ENCODE peak calls at places on chromosomes 12 and 14, in five cellular contexts. One of them, this sample, is unnamed.

GRCh38 chr14:68363841-68364711 is 428.8 kb downstream of the ZFP36L1 start:
- DNase-seq in CD8-positive, alpha-beta T cell: no peak
- DNase-seq in BE2C: no peak
- DNase-seq in tibial artery: peak; percentile 62
- DNase-seq in PC-3: no peak
- DNase-seq in this sample: peak; percentile 88

GRCh38 chr12:63869656-63870055 is 25.2 kb downstream of the SRGAP1 start:
- DNase-seq in PC-3: peak; percentile 44
- DNase-seq in tibial artery: no peak
- DNase-seq in CD8-positive, alpha-beta T cell: no peak
- DNase-seq in BE2C: no peak
- DNase-seq in this sample: no peak

GRCh38 chr14:51248041-51248987 is 8.3 kb downstream of the TMX1 start:
- DNase-seq in PC-3: no peak
- DNase-seq in CD8-positive, alpha-beta T cell: no peak
- DNase-seq in BE2C: no peak
- DNase-seq in tibial artery: no peak
- DNase-seq in this sample: peak; percentile 81

GRCh38 chr12:10673660-10674384 is at the start of gene STYK1:
- DNase-seq in CD8-positive, alpha-beta T cell: peak; percentile 76
- DNase-seq in BE2C: peak; percentile 20
- DNase-seq in tibial artery: peak; percentile 27
- DNase-seq in PC-3: peak; percentile 89
- DNase-seq in this sample: peak; percentile 79

GRCh38 chr12:102463659-102464249 is 16.6 kb downstream of the IGF1 start:
- DNase-seq in tibial artery: no peak
- DNase-seq in BE2C: no peak
- DNase-seq in PC-3: no peak
- DNase-seq in CD8-positive, alpha-beta T cell: no peak
- DNase-seq in this sample: no peak

GRCh38 chr14:99589651-99590530 is 14.1 kb downstream of the CCDC85C start:
- DNase-seq in tibial artery: no peak
- DNase-seq in PC-3: no peak
- DNase-seq in CD8-positive, alpha-beta T cell: no peak
- DNase-seq in BE2C: no peak
- DNase-seq in this sample: no peak

GRCh38 chr12:40999212-40999611 is 188.9 kb upstream of the PDZRN4 start:
- DNase-seq in tibial artery: no peak
- DNase-seq in BE2C: no peak
- DNase-seq in PC-3: no peak
- DNase-seq in CD8-positive, alpha-beta T cell: no peak
- DNase-seq in this sample: no peak

GRCh38 chr12:87140257-87140656 is 884.1 kb upstream of the MGAT4C start:
- DNase-seq in CD8-positive, alpha-beta T cell: no peak
- DNase-seq in BE2C: no peak
- DNase-seq in PC-3: no peak
- DNase-seq in tibial artery: no peak
- DNase-seq in this sample: no peak

GRCh38 chr12:129911437-129912049 is 7.7 kb upstream of the TMEM132D start:
- DNase-seq in BE2C: peak; percentile 48
- DNase-seq in tibial artery: no peak
- DNase-seq in CD8-positive, alpha-beta T cell: no peak
- DNase-seq in PC-3: peak; percentile 40
- DNase-seq in this sample: peak; percentile 61

GRCh38 chr14:93987376-93987775 is 9.7 kb upstream of the CCDC197 start:
- DNase-seq in PC-3: no peak
- DNase-seq in BE2C: no peak
- DNase-seq in CD8-positive, alpha-beta T cell: no peak
- DNase-seq in tibial artery: no peak
- DNase-seq in this sample: no peak

GRCh38 chr12:72390146-72390545 is 118.0 kb downstream of the TRHDE start:
- DNase-seq in CD8-positive, alpha-beta T cell: no peak
- DNase-seq in BE2C: no peak
- DNase-seq in tibial artery: no peak
- DNase-seq in PC-3: no peak
- DNase-seq in this sample: no peak

GRCh38 chr14:24605435-24606190 is 3.9 kb downstream of the GZMH start:
- DNase-seq in BE2C: peak; percentile 43
- DNase-seq in PC-3: peak; percentile 46
- DNase-seq in CD8-positive, alpha-beta T cell: peak; percentile 68
- DNase-seq in tibial artery: no peak
- DNase-seq in this sample: peak; percentile 25

GRCh38 chr12:43282106-43282505 is 269.9 kb downstream of the ADAMTS20 start:
- DNase-seq in BE2C: no peak
- DNase-seq in tibial artery: no peak
- DNase-seq in CD8-positive, alpha-beta T cell: no peak
- DNase-seq in PC-3: peak; percentile 58
- DNase-seq in this sample: no peak

GRCh38 chr12:6370576-6370935 is 4.8 kb downstream of the SCNN1A start:
- DNase-seq in CD8-positive, alpha-beta T cell: no peak
- DNase-seq in BE2C: no peak
- DNase-seq in PC-3: no peak
- DNase-seq in tibial artery: no peak
- DNase-seq in this sample: no peak

GRCh38 chr12:50589650-50590435 is 85.1 kb downstream of the DIP2B start:
- DNase-seq in CD8-positive, alpha-beta T cell: no peak
- DNase-seq in tibial artery: no peak
- DNase-seq in PC-3: peak; percentile 87
- DNase-seq in BE2C: peak; percentile 21
- DNase-seq in this sample: no peak

GRCh38 chr14:28121512-28122297 is 644.9 kb upstream of the FOXG1 start:
- DNase-seq in BE2C: no peak
- DNase-seq in tibial artery: no peak
- DNase-seq in CD8-positive, alpha-beta T cell: no peak
- DNase-seq in PC-3: no peak
- DNase-seq in this sample: no peak

GRCh38 chr12:92827836-92828431 is 101.2 kb downstream of the EEA1 start:
- DNase-seq in BE2C: peak; percentile 40
- DNase-seq in PC-3: peak; percentile 72
- DNase-seq in tibial artery: no peak
- DNase-seq in CD8-positive, alpha-beta T cell: peak; percentile 24
- DNase-seq in this sample: peak; percentile 30

GRCh38 chr14:82067221-82067620 is 533.6 kb upstream of the SEL1L start:
- DNase-seq in PC-3: no peak
- DNase-seq in CD8-positive, alpha-beta T cell: no peak
- DNase-seq in tibial artery: no peak
- DNase-seq in BE2C: no peak
- DNase-seq in this sample: no peak

DNA sequence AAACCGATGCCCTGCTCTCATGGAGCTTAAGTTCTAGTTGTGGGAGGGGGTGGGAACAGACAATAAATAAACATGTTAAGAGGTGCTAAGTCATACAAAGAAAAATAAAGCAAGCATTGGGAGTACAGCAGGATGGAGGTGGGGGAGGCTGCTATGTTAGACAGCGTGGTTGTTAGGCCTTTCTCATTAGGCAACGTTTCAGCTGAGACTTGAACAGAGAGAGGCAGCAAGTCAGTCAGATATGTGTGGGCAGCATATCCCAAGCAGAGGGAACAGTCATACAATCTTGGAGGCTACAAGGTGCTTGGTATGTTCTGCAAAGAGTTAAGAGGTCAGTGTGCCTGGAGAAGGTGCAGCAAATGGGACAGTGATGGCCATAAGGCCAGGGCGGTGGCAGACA is 97.7 kb upstream of the CCDC196 start:
- DNase-seq in PC-3: no peak
- DNase-seq in tibial artery: no peak
- DNase-seq in BE2C: no peak
- DNase-seq in CD8-positive, alpha-beta T cell: no peak
- DNase-seq in this sample: no peak
- H3K4me3 ChIP-seq in PC-3: no peak overlapping the region
- H3K4me3 ChIP-seq in tibial artery: no peak overlapping the region
- H3K4me3 ChIP-seq in BE2C: no peak overlapping the region
- H3K4me3 ChIP-seq in CD8-positive, alpha-beta T cell: no peak overlapping the region
- H3K4me3 ChIP-seq in this sample: no peak overlapping the region

GRCh38 chr12:65121049-65121955 is at the start of gene WIF1:
- DNase-seq in CD8-positive, alpha-beta T cell: no peak
- DNase-seq in PC-3: peak; percentile 10
- DNase-seq in BE2C: peak; percentile 31
- DNase-seq in tibial artery: no peak
- DNase-seq in this sample: peak; percentile 56
- TF ChIP-seq CTCF in CD8-positive, alpha-beta T cell: peak; percentile 27
- TF ChIP-seq CTCF in PC-3: peak; percentile 52
- TF ChIP-seq CTCF in BE2C: peak; percentile 31
- TF ChIP-seq CTCF in tibial artery: no peak
- TF ChIP-seq CTCF in this sample: peak; percentile 81

GRCh38 chr12:132105467-132105866 is 38.7 kb downstream of the DDX51 start:
- DNase-seq in CD8-positive, alpha-beta T cell: no peak
- DNase-seq in PC-3: no peak
- DNase-seq in tibial artery: no peak
- DNase-seq in BE2C: no peak
- DNase-seq in this sample: no peak
- H3K27me3 ChIP-seq in CD8-positive, alpha-beta T cell: no peaks in the 10 kb centered on the region
- H3K27me3 ChIP-seq in PC-3: no peaks in the 10 kb centered on the region
- H3K27me3 ChIP-seq in tibial artery: no peaks in the 10 kb centered on the region
- H3K27me3 ChIP-seq in BE2C: no peaks in the 10 kb centered on the region
- H3K27me3 ChIP-seq in this sample: no peaks in the 10 kb centered on the region

GRCh38 chr12:46367351-46368029 is 5.1 kb downstream of the SLC38A2 start:
- DNase-seq in PC-3: peak; percentile 41
- DNase-seq in CD8-positive, alpha-beta T cell: no peak
- DNase-seq in tibial artery: no peak
- DNase-seq in BE2C: no peak
- DNase-seq in this sample: no peak

GRCh38 chr12:46365951-46366379 is 6.6 kb downstream of the SLC38A2 start:
- DNase-seq in BE2C: no peak
- DNase-seq in PC-3: peak; percentile 53
- DNase-seq in tibial artery: no peak
- DNase-seq in CD8-positive, alpha-beta T cell: no peak
- DNase-seq in this sample: no peak

GRCh38 chr12:46368138-46368537 is 4.4 kb downstream of the SLC38A2 start:
- DNase-seq in CD8-positive, alpha-beta T cell: no peak
- DNase-seq in tibial artery: no peak
- DNase-seq in PC-3: no peak
- DNase-seq in BE2C: no peak
- DNase-seq in this sample: no peak

GRCh38 chr12:46364777-46365580 is 7.6 kb downstream of the SLC38A2 start:
- DNase-seq in tibial artery: peak; percentile 67
- DNase-seq in PC-3: peak; percentile 89
- DNase-seq in BE2C: no peak
- DNase-seq in CD8-positive, alpha-beta T cell: no peak
- DNase-seq in this sample: no peak

GRCh38 chr12:46366771-46367170 is 5.8 kb downstream of the SLC38A2 start:
- DNase-seq in tibial artery: no peak
- DNase-seq in PC-3: no peak
- DNase-seq in CD8-positive, alpha-beta T cell: no peak
- DNase-seq in BE2C: no peak
- DNase-seq in this sample: no peak
- H3K4me3 ChIP-seq in tibial artery: peak overlapping the region; percentile 88
- H3K4me3 ChIP-seq in PC-3: peak overlapping the region; percentile 83
- H3K4me3 ChIP-seq in CD8-positive, alpha-beta T cell: no peak overlapping the region
- H3K4me3 ChIP-seq in BE2C: no peak overlapping the region
- H3K4me3 ChIP-seq in this sample: no peak overlapping the region

DNA sequence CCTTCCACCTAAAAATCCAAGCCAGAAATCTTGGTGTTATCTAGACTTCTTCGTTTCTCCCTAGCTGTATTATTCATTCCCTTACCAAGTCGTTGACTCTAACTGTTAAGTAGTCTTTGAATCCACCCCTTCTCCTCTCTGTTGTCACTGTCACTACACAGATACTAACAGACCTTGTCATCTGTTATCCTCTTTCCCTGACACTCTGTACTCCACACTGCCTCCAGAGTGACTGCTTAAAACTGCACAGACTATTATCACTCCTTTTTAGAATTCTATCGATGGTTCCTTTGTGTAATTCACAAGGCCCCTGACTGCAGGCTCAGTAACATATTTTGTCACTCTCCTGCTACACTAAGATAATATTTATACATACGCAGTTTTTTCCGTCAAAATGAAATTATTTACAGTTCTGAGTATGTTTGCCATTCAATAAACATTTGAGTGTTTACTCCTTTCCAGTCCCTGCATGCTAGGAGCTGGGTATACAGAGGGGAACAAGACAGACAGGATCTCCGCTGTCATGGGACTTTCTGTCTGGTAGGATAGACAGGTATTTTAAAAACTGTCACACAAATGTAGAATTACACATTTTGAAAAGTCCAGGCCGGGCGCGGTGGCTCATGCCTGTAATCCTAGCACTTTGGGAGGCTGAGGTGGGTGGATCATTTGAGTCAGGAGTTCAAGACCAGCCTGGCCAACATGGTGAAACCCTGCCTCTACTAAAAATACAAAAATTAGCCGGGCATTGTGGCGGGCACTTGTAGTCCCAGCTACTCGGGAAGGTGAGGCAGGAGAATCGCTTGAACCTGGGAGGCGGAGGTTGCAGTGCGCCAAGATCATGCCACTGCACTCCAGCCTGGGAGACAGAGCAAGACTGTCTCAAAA is 3.8 kb downstream of the MARS1 start:
- DNase-seq in CD8-positive, alpha-beta T cell: no peak
- DNase-seq in BE2C: no peak
- DNase-seq in tibial artery: no peak
- DNase-seq in PC-3: peak; percentile 28
- DNase-seq in this sample: no peak
- TF ChIP-seq CTCF in CD8-positive, alpha-beta T cell: no peak
- TF ChIP-seq CTCF in BE2C: peak; percentile 42
- TF ChIP-seq CTCF in tibial artery: no peak
- TF ChIP-seq CTCF in PC-3: peak; percentile 48
- TF ChIP-seq CTCF in this sample: peak; percentile 52

DNA sequence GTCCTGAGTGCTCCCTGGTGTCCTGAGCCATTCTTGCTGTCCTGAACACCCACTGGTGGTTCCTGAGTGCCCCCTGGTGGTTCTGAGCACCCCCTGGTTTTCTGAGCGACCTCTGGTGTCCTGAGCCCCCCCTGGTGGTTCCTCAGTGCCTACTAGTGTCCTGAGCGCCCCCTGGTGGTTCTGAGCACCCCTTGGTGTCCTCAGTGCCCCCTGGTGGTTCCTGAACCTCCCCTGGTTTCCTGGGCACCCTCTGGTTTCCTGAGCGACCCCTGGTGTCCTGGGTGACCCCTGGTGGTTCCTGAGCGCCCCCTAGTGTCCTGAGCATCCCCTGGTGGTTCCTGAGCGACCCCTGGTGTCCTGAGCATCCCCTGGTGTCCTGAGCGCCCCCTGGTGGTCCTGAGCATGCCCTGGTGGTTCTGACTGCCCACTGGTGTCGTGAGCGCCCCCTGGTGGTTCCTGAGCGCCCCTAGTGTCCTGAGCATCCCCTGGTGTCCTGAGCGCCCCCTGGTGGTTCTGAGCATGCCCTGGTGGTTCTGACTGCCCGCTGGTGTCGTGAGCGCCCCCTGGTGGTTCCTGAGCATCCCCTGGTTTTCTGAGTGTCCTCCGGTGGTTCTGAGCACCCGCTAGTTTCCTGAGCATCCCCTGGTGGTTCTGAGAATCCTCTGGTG is 473.1 kb downstream of the TMEM121 start:
- DNase-seq in BE2C: peak; percentile 83
- DNase-seq in CD8-positive, alpha-beta T cell: peak; percentile 44
- DNase-seq in tibial artery: no peak
- DNase-seq in PC-3: no peak
- DNase-seq in this sample: peak; percentile 56
- H3K27me3 ChIP-seq in BE2C: no peaks in the 10 kb centered on the region
- H3K27me3 ChIP-seq in CD8-positive, alpha-beta T cell: no peaks in the 10 kb centered on the region
- H3K27me3 ChIP-seq in tibial artery: no peaks in the 10 kb centered on the region
- H3K27me3 ChIP-seq in PC-3: no peaks in the 10 kb centered on the region
- H3K27me3 ChIP-seq in this sample: peaks cover 4% of the 10 kb centered on the region

DNA sequence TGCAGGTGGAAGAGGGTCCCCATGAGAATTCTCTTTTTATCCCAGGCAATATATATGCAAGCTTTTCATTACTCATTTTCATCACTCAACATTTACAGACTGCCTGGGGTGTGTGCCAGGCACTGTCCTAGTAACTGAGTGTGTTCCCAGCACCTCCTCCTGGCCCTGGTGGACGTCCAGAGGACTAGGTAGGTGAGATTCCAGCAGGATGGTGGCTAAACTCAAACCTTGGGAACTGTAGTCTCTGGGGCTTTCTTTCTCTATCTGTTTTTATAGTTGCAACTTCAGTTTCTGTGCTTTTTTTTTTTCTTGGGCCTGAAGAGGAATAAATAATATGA is 63.8 kb downstream of the SUSD6 start:
- DNase-seq in tibial artery: no peak
- DNase-seq in CD8-positive, alpha-beta T cell: no peak
- DNase-seq in BE2C: no peak
- DNase-seq in PC-3: no peak
- DNase-seq in this sample: no peak
- H3K4me3 ChIP-seq in tibial artery: no peak overlapping the region
- H3K4me3 ChIP-seq in CD8-positive, alpha-beta T cell: no peak overlapping the region
- H3K4me3 ChIP-seq in BE2C: no peak overlapping the region
- H3K4me3 ChIP-seq in PC-3: no peak overlapping the region
- H3K4me3 ChIP-seq in this sample: no peak overlapping the region